ENCODE peak calls at places on chromosomes 16 and 17, in four cellular contexts. One of them, this sample, is unnamed.

GRCh38 chr17:36124879-36125824 is 21.5 kb downstream of the CCL4 start:
- DNase-seq in endothelial cell: no peak
- DNase-seq in activated CD8-positive, alpha-beta T cell treated with anti-CD3 and anti-CD28 coated beads for 36 hours: no peak
- DNase-seq in breast epithelium: no peak
- DNase-seq in this sample: no peak

GRCh38 chr16:70161350-70161749 is 12.2 kb upstream of the CLEC18C start:
- DNase-seq in endothelial cell: no peak
- DNase-seq in activated CD8-positive, alpha-beta T cell treated with anti-CD3 and anti-CD28 coated beads for 36 hours: no peak
- DNase-seq in breast epithelium: no peak
- DNase-seq in this sample: no peak

GRCh38 chr17:59830007-59830630 is 62.6 kb downstream of the TUBD1 start:
- DNase-seq in endothelial cell: no peak
- DNase-seq in activated CD8-positive, alpha-beta T cell treated with anti-CD3 and anti-CD28 coated beads for 36 hours: peak; percentile 54
- DNase-seq in breast epithelium: no peak
- DNase-seq in this sample: no peak

GRCh38 chr17:64056269-64057005 is 36.0 kb upstream of the ICAM2 start:
- DNase-seq in endothelial cell: no peak
- DNase-seq in activated CD8-positive, alpha-beta T cell treated with anti-CD3 and anti-CD28 coated beads for 36 hours: no peak
- DNase-seq in breast epithelium: no peak
- DNase-seq in this sample: no peak

GRCh38 chr16:11681526-11681925 is 13.3 kb downstream of the SNN start:
- DNase-seq in endothelial cell: no peak
- DNase-seq in activated CD8-positive, alpha-beta T cell treated with anti-CD3 and anti-CD28 coated beads for 36 hours: no peak
- DNase-seq in breast epithelium: no peak
- DNase-seq in this sample: no peak

GRCh38 chr17:60548990-60549389 is 22.9 kb upstream of the APPBP2 start:
- DNase-seq in endothelial cell: no peak
- DNase-seq in activated CD8-positive, alpha-beta T cell treated with anti-CD3 and anti-CD28 coated beads for 36 hours: no peak
- DNase-seq in breast epithelium: no peak
- DNase-seq in this sample: no peak

GRCh38 chr17:7656958-7657715 is 6.4 kb downstream of the ATP1B2 start:
- DNase-seq in endothelial cell: peak; percentile 75
- DNase-seq in activated CD8-positive, alpha-beta T cell treated with anti-CD3 and anti-CD28 coated beads for 36 hours: no peak
- DNase-seq in breast epithelium: no peak
- DNase-seq in this sample: no peak

GRCh38 chr16:64434526-64435069 is 687.3 kb downstream of the CDH11 start:
- DNase-seq in endothelial cell: no peak
- DNase-seq in activated CD8-positive, alpha-beta T cell treated with anti-CD3 and anti-CD28 coated beads for 36 hours: no peak
- DNase-seq in breast epithelium: no peak
- DNase-seq in this sample: no peak

GRCh38 chr16:12470311-12471229 is 333.1 kb downstream of the CPPED1 start:
- DNase-seq in endothelial cell: no peak
- DNase-seq in activated CD8-positive, alpha-beta T cell treated with anti-CD3 and anti-CD28 coated beads for 36 hours: no peak
- DNase-seq in breast epithelium: no peak
- DNase-seq in this sample: no peak

GRCh38 chr16:35492225-35492624 is 2032.8 kb downstream of the TP53TG3F start:
- DNase-seq in endothelial cell: no peak
- DNase-seq in activated CD8-positive, alpha-beta T cell treated with anti-CD3 and anti-CD28 coated beads for 36 hours: no peak
- DNase-seq in breast epithelium: no peak
- DNase-seq in this sample: no peak

GRCh38 chr16:83336630-83337029 is 471.1 kb upstream of the HSBP1 start:
- DNase-seq in endothelial cell: no peak
- DNase-seq in activated CD8-positive, alpha-beta T cell treated with anti-CD3 and anti-CD28 coated beads for 36 hours: no peak
- DNase-seq in breast epithelium: no peak
- DNase-seq in this sample: no peak

GRCh38 chr16:66342294-66342900 is 24.1 kb upstream of the CDH5 start:
- DNase-seq in endothelial cell: peak; percentile 83
- DNase-seq in activated CD8-positive, alpha-beta T cell treated with anti-CD3 and anti-CD28 coated beads for 36 hours: peak; percentile 43
- DNase-seq in breast epithelium: no peak
- DNase-seq in this sample: no peak

GRCh38 chr17:58281511-58282011 is 826 bp upstream of the MPO start:
- DNase-seq in endothelial cell: no peak
- DNase-seq in activated CD8-positive, alpha-beta T cell treated with anti-CD3 and anti-CD28 coated beads for 36 hours: no peak
- DNase-seq in breast epithelium: no peak
- DNase-seq in this sample: no peak

GRCh38 chr16:84228321-84228838 is 11.4 kb downstream of the KCNG4 start:
- DNase-seq in endothelial cell: no peak
- DNase-seq in activated CD8-positive, alpha-beta T cell treated with anti-CD3 and anti-CD28 coated beads for 36 hours: no peak
- DNase-seq in breast epithelium: no peak
- DNase-seq in this sample: no peak

DNA sequence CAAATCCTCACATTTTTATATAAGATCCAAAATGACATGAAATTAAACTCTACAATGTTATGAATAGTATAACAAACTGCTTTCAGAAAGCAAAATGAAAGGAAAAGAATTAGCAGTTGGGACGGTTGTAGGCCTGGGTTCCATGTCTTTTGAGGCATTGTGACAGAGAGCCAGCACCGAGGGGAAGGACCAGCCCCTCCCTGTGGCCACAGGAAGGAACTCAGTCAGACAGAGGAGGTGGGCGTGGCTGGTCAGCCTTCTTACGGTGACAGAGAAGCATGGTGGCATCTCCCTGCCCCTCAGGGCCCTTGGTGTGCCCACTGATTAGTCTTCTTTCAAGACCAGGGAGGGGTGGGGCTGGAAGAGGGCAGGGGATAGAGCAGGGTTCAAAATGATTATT is 5.7 kb downstream of the ZNF319 start:
- DNase-seq in endothelial cell: peak; percentile 31
- DNase-seq in activated CD8-positive, alpha-beta T cell treated with anti-CD3 and anti-CD28 coated beads for 36 hours: peak; percentile 70
- DNase-seq in breast epithelium: no peak
- DNase-seq in this sample: no peak
- TF ChIP-seq CTCF in endothelial cell: no peak
- TF ChIP-seq CTCF in activated CD8-positive, alpha-beta T cell treated with anti-CD3 and anti-CD28 coated beads for 36 hours: no peak
- TF ChIP-seq CTCF in breast epithelium: no peak
- TF ChIP-seq CTCF in this sample: no peak

GRCh38 chr16:20853076-20853597 is 46.8 kb downstream of the REXO5 start:
- DNase-seq in endothelial cell: no peak
- DNase-seq in activated CD8-positive, alpha-beta T cell treated with anti-CD3 and anti-CD28 coated beads for 36 hours: no peak
- DNase-seq in breast epithelium: no peak
- DNase-seq in this sample: no peak

GRCh38 chr16:20853981-20854620 is 46.1 kb downstream of the DCUN1D3 start:
- DNase-seq in endothelial cell: no peak
- DNase-seq in activated CD8-positive, alpha-beta T cell treated with anti-CD3 and anti-CD28 coated beads for 36 hours: no peak
- DNase-seq in breast epithelium: no peak
- DNase-seq in this sample: no peak

GRCh38 chr16:20849587-20850390 is 43.5 kb downstream of the REXO5 start:
- DNase-seq in endothelial cell: peak; percentile 76
- DNase-seq in activated CD8-positive, alpha-beta T cell treated with anti-CD3 and anti-CD28 coated beads for 36 hours: peak; percentile 75
- DNase-seq in breast epithelium: peak; percentile 71
- DNase-seq in this sample: peak; percentile 82

GRCh38 chr16:20850981-20851380 is 44.7 kb downstream of the REXO5 start:
- DNase-seq in endothelial cell: no peak
- DNase-seq in activated CD8-positive, alpha-beta T cell treated with anti-CD3 and anti-CD28 coated beads for 36 hours: no peak
- DNase-seq in breast epithelium: no peak
- DNase-seq in this sample: no peak

GRCh38 chr16:20851601-20852000 is 45.3 kb downstream of the REXO5 start:
- DNase-seq in endothelial cell: no peak
- DNase-seq in activated CD8-positive, alpha-beta T cell treated with anti-CD3 and anti-CD28 coated beads for 36 hours: no peak
- DNase-seq in breast epithelium: peak; percentile 66
- DNase-seq in this sample: no peak
- TF ChIP-seq CTCF in endothelial cell: no peak
- TF ChIP-seq CTCF in activated CD8-positive, alpha-beta T cell treated with anti-CD3 and anti-CD28 coated beads for 36 hours: no peak
- TF ChIP-seq CTCF in breast epithelium: no peak
- TF ChIP-seq CTCF in this sample: no peak

GRCh38 chr16:14003119-14003570 is 68.0 kb upstream of the MRTFB start:
- DNase-seq in endothelial cell: peak; percentile 33
- DNase-seq in activated CD8-positive, alpha-beta T cell treated with anti-CD3 and anti-CD28 coated beads for 36 hours: no peak
- DNase-seq in breast epithelium: peak; percentile 77
- DNase-seq in this sample: peak; percentile 64
- TF ChIP-seq CTCF in endothelial cell: no peak
- TF ChIP-seq CTCF in activated CD8-positive, alpha-beta T cell treated with anti-CD3 and anti-CD28 coated beads for 36 hours: no peak
- TF ChIP-seq CTCF in breast epithelium: no peak
- TF ChIP-seq CTCF in this sample: no peak

GRCh38 chr16:1538804-1539520 is 5.5 kb downstream of the TMEM204 start:
- DNase-seq in endothelial cell: no peak
- DNase-seq in activated CD8-positive, alpha-beta T cell treated with anti-CD3 and anti-CD28 coated beads for 36 hours: peak; percentile 70
- DNase-seq in breast epithelium: no peak
- DNase-seq in this sample: no peak
- TF ChIP-seq CTCF in endothelial cell: no peak
- TF ChIP-seq CTCF in activated CD8-positive, alpha-beta T cell treated with anti-CD3 and anti-CD28 coated beads for 36 hours: peak; percentile 14
- TF ChIP-seq CTCF in breast epithelium: no peak
- TF ChIP-seq CTCF in this sample: no peak

GRCh38 chr17:19948100-19948943 is 29.3 kb downstream of the AKAP10 start:
- DNase-seq in endothelial cell: peak; percentile 14
- DNase-seq in activated CD8-positive, alpha-beta T cell treated with anti-CD3 and anti-CD28 coated beads for 36 hours: no peak
- DNase-seq in breast epithelium: no peak
- DNase-seq in this sample: no peak
- TF ChIP-seq CTCF in endothelial cell: no peak
- TF ChIP-seq CTCF in activated CD8-positive, alpha-beta T cell treated with anti-CD3 and anti-CD28 coated beads for 36 hours: no peak
- TF ChIP-seq CTCF in breast epithelium: no peak
- TF ChIP-seq CTCF in this sample: no peak

GRCh38 chr16:31333686-31334649 is 21.0 kb upstream of the ITGAX start:
- DNase-seq in endothelial cell: no peak
- DNase-seq in activated CD8-positive, alpha-beta T cell treated with anti-CD3 and anti-CD28 coated beads for 36 hours: peak; percentile 49
- DNase-seq in breast epithelium: no peak
- DNase-seq in this sample: no peak
- TF ChIP-seq CTCF in endothelial cell: no peak
- TF ChIP-seq CTCF in activated CD8-positive, alpha-beta T cell treated with anti-CD3 and anti-CD28 coated beads for 36 hours: peak; percentile 27
- TF ChIP-seq CTCF in breast epithelium: no peak
- TF ChIP-seq CTCF in this sample: no peak

GRCh38 chr17:82487898-82488297 is 29.4 kb downstream of the NARF start:
- DNase-seq in endothelial cell: no peak
- DNase-seq in activated CD8-positive, alpha-beta T cell treated with anti-CD3 and anti-CD28 coated beads for 36 hours: no peak
- DNase-seq in breast epithelium: no peak
- DNase-seq in this sample: no peak
- TF ChIP-seq CTCF in endothelial cell: no peak
- TF ChIP-seq CTCF in activated CD8-positive, alpha-beta T cell treated with anti-CD3 and anti-CD28 coated beads for 36 hours: no peak
- TF ChIP-seq CTCF in breast epithelium: no peak
- TF ChIP-seq CTCF in this sample: no peak

GRCh38 chr17:21374455-21375161 is 1.5 kb upstream of the KCNJ12 start:
- DNase-seq in endothelial cell: no peak
- DNase-seq in activated CD8-positive, alpha-beta T cell treated with anti-CD3 and anti-CD28 coated beads for 36 hours: no peak
- DNase-seq in breast epithelium: no peak
- DNase-seq in this sample: no peak
- TF ChIP-seq CTCF in endothelial cell: no peak
- TF ChIP-seq CTCF in activated CD8-positive, alpha-beta T cell treated with anti-CD3 and anti-CD28 coated beads for 36 hours: no peak
- TF ChIP-seq CTCF in breast epithelium: no peak
- TF ChIP-seq CTCF in this sample: no peak

DNA sequence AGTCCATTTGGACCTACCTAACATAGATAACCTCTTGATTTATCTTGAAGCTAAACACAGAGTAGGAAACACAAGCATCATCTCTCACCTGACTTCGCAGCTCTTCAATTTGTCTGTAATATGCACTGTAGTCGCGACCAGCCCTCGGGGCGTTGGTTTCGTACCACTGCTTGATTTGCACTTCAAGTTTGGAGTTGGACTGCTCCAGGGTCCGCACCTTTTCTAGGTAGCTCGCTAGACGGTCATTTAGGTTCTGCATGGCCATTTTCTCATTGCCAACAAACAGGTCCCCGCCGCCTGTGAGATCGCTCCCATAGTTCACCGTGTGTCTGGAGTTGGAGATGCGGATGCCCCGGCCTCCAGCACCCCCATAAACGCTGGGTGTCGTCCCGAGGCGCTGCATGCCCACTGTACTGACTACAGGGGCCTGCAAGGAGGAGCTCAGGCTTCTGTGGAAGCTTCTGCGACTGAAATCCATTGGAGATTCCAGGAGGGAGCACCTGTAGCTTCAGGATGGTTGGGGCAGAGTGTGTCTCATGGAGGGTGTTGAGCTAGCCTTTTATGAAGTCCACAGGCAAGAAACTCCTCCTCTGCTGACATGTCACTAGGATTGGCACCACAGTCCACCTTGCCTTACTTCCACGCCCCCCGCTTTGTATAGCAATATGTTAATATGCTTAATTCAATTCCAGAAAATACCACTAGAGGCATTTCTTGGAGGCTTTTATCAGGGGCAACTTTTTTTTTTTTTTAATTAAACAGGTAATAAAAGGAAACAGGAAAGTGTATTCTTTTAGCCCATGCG is at the start of gene KRT20:
- DNase-seq in endothelial cell: no peak
- DNase-seq in activated CD8-positive, alpha-beta T cell treated with anti-CD3 and anti-CD28 coated beads for 36 hours: no peak
- DNase-seq in breast epithelium: no peak
- DNase-seq in this sample: no peak
- TF ChIP-seq CTCF in endothelial cell: peak; percentile 39
- TF ChIP-seq CTCF in activated CD8-positive, alpha-beta T cell treated with anti-CD3 and anti-CD28 coated beads for 36 hours: no peak
- TF ChIP-seq CTCF in breast epithelium: no peak
- TF ChIP-seq CTCF in this sample: peak; percentile 46

DNA sequence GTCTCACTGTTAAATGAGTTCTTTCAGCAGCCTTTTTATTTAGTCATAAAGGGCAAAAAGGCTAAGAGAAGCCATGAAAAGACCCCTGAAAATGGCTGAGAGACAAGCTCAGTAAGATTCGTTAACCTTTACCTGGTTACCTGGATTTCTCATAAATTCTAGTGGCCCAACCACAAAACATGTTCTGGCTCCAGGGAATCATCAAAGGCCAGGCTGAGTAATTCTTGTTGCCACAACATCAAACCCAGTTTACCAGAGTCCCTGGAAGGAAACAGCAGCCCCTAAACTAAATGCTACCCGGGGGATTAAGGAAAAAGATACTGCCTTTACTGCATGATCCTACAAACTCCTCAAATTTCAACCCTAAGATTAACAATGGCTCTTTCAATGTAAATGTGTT is 15.8 kb downstream of the CYTH1 start:
- DNase-seq in endothelial cell: no peak
- DNase-seq in activated CD8-positive, alpha-beta T cell treated with anti-CD3 and anti-CD28 coated beads for 36 hours: no peak
- DNase-seq in breast epithelium: no peak
- DNase-seq in this sample: no peak
- TF ChIP-seq CTCF in endothelial cell: no peak
- TF ChIP-seq CTCF in activated CD8-positive, alpha-beta T cell treated with anti-CD3 and anti-CD28 coated beads for 36 hours: no peak
- TF ChIP-seq CTCF in breast epithelium: no peak
- TF ChIP-seq CTCF in this sample: no peak

This sample was measured in mesothelial cell of epicardium.